ENCODE peak calls at places on chromosomes 5 and 9, in six cellular contexts. C, E, J, U, A and W are unnamed samples.

GRCh38 chr9:90092512-90092911 is 487.7 kb downstream of the GADD45G start:
- DNase-seq in C (no peak), E (no peak), J (no peak), U (no peak), A (no peak), W (no peak)

GRCh38 chr5:169171495-169171894 is 129.4 kb downstream of the SLIT3 start:
- DNase-seq in C (no peak), E (no peak), J (no peak), U (no peak), A (no peak), W (no peak)

GRCh38 chr9:21395778-21396717 is 10.8 kb upstream of the IFNA2 start:
- DNase-seq in C (peak; percentile 47), E (no peak), J (peak; percentile 64), U (peak; percentile 42), A (peak; percentile 59), W (no peak)

GRCh38 chr5:60489377-60489776 is 210.6 kb downstream of the DEPDC1B start:
- DNase-seq in C (peak; percentile 62), E (no peak), J (no peak), U (no peak), A (no peak), W (no peak)

GRCh38 chr9:34089311-34089710 is 37.2 kb downstream of the DCAF12 start:
- DNase-seq in C (no peak), E (no peak), J (no peak), U (no peak), A (no peak), W (no peak)

GRCh38 chr9:117772960-117773359 is 68.8 kb downstream of the TLR4 start:
- DNase-seq in C (peak; percentile 91), E (no peak), J (no peak), U (peak; percentile 54), A (no peak), W (no peak)

GRCh38 chr9:111481885-111482636 is 2.1 kb downstream of the ECPAS start:
- DNase-seq in C (no peak), E (no peak), J (no peak), U (peak; percentile 14), A (no peak), W (no peak)

GRCh38 chr5:173238312-173239232 is 3.6 kb upstream of the NKX2-5 start:
- DNase-seq in C (peak; percentile 17), E (no peak), J (peak; percentile 42), U (no peak), A (no peak), W (no peak)